ENCODE peak calls at places on chromosomes 1 and 21, in nine cellular contexts. W, H, M, T, N, L, K, S and V are unnamed samples.

GRCh38 chr21:27146268-27146667 is 179.4 kb upstream of the ADAMTS5 start:
- DNase-seq in W (no peak), H (no peak), M (no peak), T (no peak), N (no peak), L (no peak), K (no peak), S (no peak), V (no peak)

GRCh38 chr1:200405273-200405672 is 4.6 kb downstream of the ZNF281 start:
- DNase-seq in W (no peak), H (no peak), M (no peak), T (no peak), N (no peak), L (no peak), K (no peak), S (no peak), V (no peak)

GRCh38 chr1:196393742-196394141 is 214.5 kb downstream of the KCNT2 start:
- DNase-seq in W (no peak), H (peak; percentile 64), M (no peak), T (no peak), N (no peak), L (no peak), K (peak; percentile 7), S (no peak), V (no peak)

GRCh38 chr21:43613755-43614638 is 45.3 kb downstream of the HSF2BP start:
- DNase-seq in W (no peak), H (no peak), M (no peak), T (no peak), N (no peak), L (no peak), K (no peak), S (no peak), V (no peak)

GRCh38 chr1:183365093-183365492 is 53.1 kb downstream of the NMNAT2 start:
- DNase-seq in W (no peak), H (no peak), M (no peak), T (no peak), N (no peak), L (no peak), K (no peak), S (no peak), V (no peak)

GRCh38 chr1:93434987-93435386 is 12.9 kb upstream of the FNBP1L start:
- DNase-seq in W (no peak), H (no peak), M (no peak), T (no peak), N (no peak), L (no peak), K (no peak), S (no peak), V (no peak)

GRCh38 chr1:226407497-226408284 is at the start of gene PARP1:
- DNase-seq in W (peak; percentile 79), H (peak; percentile 91), M (peak; percentile 90), T (no peak), N (peak; percentile 95), L (peak; percentile 71), K (peak; percentile 39), S (peak; percentile 82), V (peak; percentile 81)

GRCh38 chr1:167095368-167095767 is 1.5 kb downstream of the STYXL2 start:
- DNase-seq in W (no peak), H (peak; percentile 87), M (no peak), T (no peak), N (peak; percentile 37), L (no peak), K (peak; percentile 73), S (no peak), V (no peak)

GRCh38 chr1:202286622-202287097 is 55.1 kb downstream of the UBE2T start:
- DNase-seq in W (no peak), H (peak; percentile 65), M (no peak), T (no peak), N (no peak), L (no peak), K (no peak), S (no peak), V (no peak)

GRCh38 chr1:231058416-231059109 is 18.5 kb upstream of the FAM89A start:
- DNase-seq in W (no peak), H (no peak), M (no peak), T (no peak), N (peak; percentile 85), L (no peak), K (no peak), S (no peak), V (no peak)

GRCh38 chr21:42056996-42057689 is 14.0 kb upstream of the UMODL1 start:
- DNase-seq in W (no peak), H (peak; percentile 81), M (peak; percentile 42), T (no peak), N (peak; percentile 58), L (no peak), K (no peak), S (no peak), V (peak; percentile 95)

GRCh38 chr1:54955359-54955758 is 25.1 kb upstream of the TMEM61 start:
- DNase-seq in W (no peak), H (peak; percentile 82), M (no peak), T (no peak), N (no peak), L (no peak), K (peak; percentile 87), S (no peak), V (no peak)

GRCh38 chr1:9538669-9539164 is 548 bp upstream of the SLC25A33 start:
- DNase-seq in W (no peak), H (no peak), M (no peak), T (no peak), N (no peak), L (no peak), K (no peak), S (peak; percentile 5), V (no peak)

GRCh38 chr1:44834328-44834727 is 8.7 kb downstream of the PTCH2 start:
- DNase-seq in W (no peak), H (no peak), M (no peak), T (no peak), N (no peak), L (no peak), K (no peak), S (no peak), V (no peak)

GRCh38 chr1:154886281-154887036 is 16.4 kb upstream of the KCNN3 start:
- DNase-seq in W (no peak), H (no peak), M (no peak), T (no peak), N (no peak), L (no peak), K (no peak), S (no peak), V (no peak)

GRCh38 chr21:37712204-37712934 is 203.9 kb downstream of the KCNJ6 start:
- DNase-seq in W (no peak), H (peak; percentile 73), M (peak; percentile 81), T (peak; percentile 57), N (peak; percentile 68), L (no peak), K (peak; percentile 38), S (peak; percentile 79), V (peak; percentile 79)

GRCh38 chr1:152078831-152079549 is 9.9 kb downstream of the TCHHL1 start:
- DNase-seq in W (no peak), H (no peak), M (no peak), T (no peak), N (no peak), L (no peak), K (no peak), S (no peak), V (no peak)

GRCh38 chr1:182603646-182604127 is 502 bp downstream of the RGS16 start:
- DNase-seq in W (no peak), H (no peak), M (no peak), T (no peak), N (no peak), L (no peak), K (no peak), S (no peak), V (peak; percentile 50)

GRCh38 chr1:29397981-29398380 is 161.7 kb downstream of the PTPRU start:
- DNase-seq in W (no peak), H (no peak), M (no peak), T (no peak), N (no peak), L (no peak), K (no peak), S (no peak), V (no peak)

GRCh38 chr1:198162091-198162767 is 5.4 kb downstream of the NEK7 start:
- DNase-seq in W (no peak), H (no peak), M (no peak), T (no peak), N (no peak), L (no peak), K (no peak), S (no peak), V (no peak)

GRCh38 chr1:215083408-215083961 is 948 bp downstream of the KCNK2 start:
- DNase-seq in W (no peak), H (peak; percentile 46), M (no peak), T (no peak), N (no peak), L (no peak), K (no peak), S (peak; percentile 25), V (no peak)

GRCh38 chr1:28282426-28283407 is 23.4 kb downstream of the SESN2 start:
- DNase-seq in W (no peak), H (no peak), M (no peak), T (no peak), N (no peak), L (no peak), K (no peak), S (no peak), V (no peak)

GRCh38 chr21:32056791-32057190 is 184.0 kb downstream of the HUNK start:
- DNase-seq in W (no peak), H (no peak), M (no peak), T (no peak), N (no peak), L (no peak), K (no peak), S (no peak), V (no peak)

GRCh38 chr1:161159087-161159914 is at the start of gene USP21:
- DNase-seq in W (peak; percentile 83), H (peak; percentile 88), M (peak; percentile 96), T (peak; percentile 69), N (peak; percentile 96), L (peak; percentile 84), K (peak; percentile 75), S (peak; percentile 93), V (peak; percentile 85)

GRCh38 chr1:31627301-31627929 is 9.9 kb downstream of the HCRTR1 start:
- DNase-seq in W (no peak), H (no peak), M (no peak), T (no peak), N (no peak), L (no peak), K (no peak), S (no peak), V (no peak)

GRCh38 chr1:231808990-231809389 is 182.4 kb downstream of the DISC1 start:
- DNase-seq in W (no peak), H (peak; percentile 91), M (no peak), T (no peak), N (no peak), L (no peak), K (peak; percentile 55), S (no peak), V (no peak)

GRCh38 chr1:207959141-207959825 is 48.4 kb upstream of the CD34 start:
- DNase-seq in W (no peak), H (peak; percentile 18), M (no peak), T (no peak), N (no peak), L (no peak), K (no peak), S (peak; percentile 41), V (no peak)